ENCODE peak calls at places on chromosomes 16 and 17, in seven cellular contexts. F is psoas muscle; V is A549; T is pancreas; O is naive thymus-derived CD4-positive, alpha-beta T cell; X is heart right ventricle; E is uterus. M is an unnamed sample.

GRCh38 chr17:50348522-50349240 is 2.8 kb downstream of the XYLT2 start:
- DNase-seq in F (no peak), V (no peak), T (no peak), O (no peak), X (no peak), E (no peak), M (no peak)

GRCh38 chr17:79624658-79625478 is 14.0 kb upstream of the RBFOX3 start:
- DNase-seq in F (no peak), V (no peak), T (no peak), O (no peak), X (no peak), E (peak; percentile 7), M (no peak)

GRCh38 chr17:41004397-41004796 is 4.5 kb downstream of the KRTAP3-1 start:
- DNase-seq in F (no peak), V (no peak), T (no peak), O (no peak), X (no peak), E (no peak), M (no peak)

GRCh38 chr17:66426397-66427033 is 124.1 kb downstream of the PRKCA start:
- DNase-seq in F (no peak), V (no peak), T (no peak), O (peak; percentile 72), X (no peak), E (no peak), M (peak; percentile 10)

GRCh38 chr17:74192950-74193781 is 10.3 kb upstream of the RPL38 start:
- DNase-seq in F (peak; percentile 35), V (no peak), T (peak; percentile 48), O (no peak), X (peak; percentile 40), E (no peak), M (no peak)

GRCh38 chr17:64628641-64629040 is 33.5 kb downstream of the SMURF2 start:
- DNase-seq in F (no peak), V (no peak), T (no peak), O (no peak), X (no peak), E (no peak), M (no peak)

GRCh38 chr16:69386596-69386995 is 789 bp upstream of the TERF2 start:
- DNase-seq in F (no peak), V (no peak), T (no peak), O (no peak), X (no peak), E (no peak), M (no peak)

GRCh38 chr17:50944054-50944901 is 78.1 kb upstream of the TOB1 start:
- DNase-seq in F (peak; percentile 88), V (peak; percentile 94), T (peak; percentile 91), O (peak; percentile 74), X (peak; percentile 88), E (peak; percentile 68), M (peak; percentile 56)

GRCh38 chr17:66542967-66543525 is 240.6 kb downstream of the PRKCA start:
- DNase-seq in F (no peak), V (no peak), T (no peak), O (no peak), X (no peak), E (no peak), M (no peak)

DNA sequence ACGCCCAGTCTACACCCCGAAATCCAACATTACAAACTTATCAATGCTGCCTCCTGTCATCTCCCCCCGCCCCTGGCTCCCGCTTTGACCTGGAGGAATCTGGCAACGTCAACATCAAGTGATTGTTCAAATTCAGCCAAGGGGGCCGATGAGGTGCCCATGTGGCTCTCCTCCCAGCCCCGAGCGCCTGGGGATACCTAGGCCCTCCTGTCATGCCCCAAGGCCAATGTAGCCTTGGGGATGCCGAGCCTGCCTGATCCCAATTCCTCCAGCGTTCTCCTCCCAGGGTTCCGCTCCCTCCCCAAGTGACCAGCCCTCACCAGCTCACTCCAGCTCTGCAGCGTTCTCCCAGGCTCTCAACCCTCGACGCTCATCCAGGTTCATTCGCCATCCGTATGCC is 59.4 kb downstream of the NXN start:
- DNase-seq in F (no peak), V (no peak), T (no peak), O (no peak), X (no peak), E (no peak), M (no peak)
- H3K9me3 ChIP-seq in F (no peaks in the 10 kb centered on the region), V (peaks cover 3% of the 10 kb centered on the region), T (no peaks in the 10 kb centered on the region), O (no peaks in the 10 kb centered on the region), X (no peaks in the 10 kb centered on the region), E (no peaks in the 10 kb centered on the region), M (no peaks in the 10 kb centered on the region)

DNA sequence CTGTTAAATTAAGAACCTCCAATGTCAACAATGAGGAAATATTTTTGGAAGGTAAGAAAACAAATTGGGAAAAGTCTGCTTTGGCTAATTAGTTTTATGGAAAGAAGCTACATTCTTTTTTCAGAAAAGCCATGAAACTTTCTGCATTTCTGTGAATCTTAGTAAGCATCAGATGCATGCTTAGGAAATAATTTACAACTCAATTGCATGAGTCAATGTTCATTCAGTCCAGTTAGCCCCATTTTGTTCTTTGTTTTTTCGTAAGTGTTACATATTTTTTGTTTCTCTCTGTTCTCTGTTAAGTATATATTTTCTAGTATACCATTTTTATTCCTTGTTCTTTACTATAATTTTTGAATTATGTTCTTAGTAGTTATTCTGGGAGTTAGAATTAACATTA is 195.2 kb upstream of the KIF2B start:
- DNase-seq in F (no peak), V (peak; percentile 17), T (no peak), O (no peak), X (no peak), E (no peak), M (no peak)
- H3K9me3 ChIP-seq in F (no peaks in the 10 kb centered on the region), V (no peaks in the 10 kb centered on the region), T (no peaks in the 10 kb centered on the region), O (no peaks in the 10 kb centered on the region), X (no peaks in the 10 kb centered on the region), E (no peaks in the 10 kb centered on the region), M (no peaks in the 10 kb centered on the region)

GRCh38 chr16:22670551-22670970 is 143.4 kb upstream of the HS3ST2 start:
- DNase-seq in F (no peak), V (peak; percentile 60), T (no peak), O (no peak), X (no peak), E (no peak), M (no peak)
- H3K9me3 ChIP-seq in F (no peaks in the 10 kb centered on the region), V (no peaks in the 10 kb centered on the region), T (no peaks in the 10 kb centered on the region), O (no peaks in the 10 kb centered on the region), X (no peaks in the 10 kb centered on the region), E (no peaks in the 10 kb centered on the region), M (no peaks in the 10 kb centered on the region)

DNA sequence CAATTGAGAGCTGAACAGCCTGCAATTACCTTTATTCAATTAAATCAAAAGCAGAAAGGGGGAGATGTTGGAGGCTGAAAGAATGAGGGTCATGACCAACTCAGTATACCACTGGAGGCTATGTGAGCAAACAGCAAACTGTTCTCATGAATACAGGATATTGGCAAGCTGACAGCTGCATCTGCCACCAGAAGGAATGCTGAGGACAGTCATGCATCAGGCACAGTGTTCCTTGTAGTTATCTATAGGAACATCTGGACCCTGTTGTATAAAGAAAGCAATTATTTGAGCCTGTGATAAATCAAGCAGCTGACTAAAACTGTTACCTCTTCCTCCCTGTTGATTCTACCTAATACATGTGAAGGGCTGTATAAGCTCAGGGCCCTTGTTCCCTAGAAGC is 2064.6 kb downstream of the TP53TG3F start:
- DNase-seq in F (no peak), V (no peak), T (no peak), O (no peak), X (no peak), E (no peak), M (no peak)
- H3K9me3 ChIP-seq in F (no peaks in the 10 kb centered on the region), V (no peaks in the 10 kb centered on the region), T (no peaks in the 10 kb centered on the region), O (no peaks in the 10 kb centered on the region), X (no peaks in the 10 kb centered on the region), E (no peaks in the 10 kb centered on the region), M (no peaks in the 10 kb centered on the region)

GRCh38 chr16:3470723-3471122 is 24.6 kb downstream of the C16orf90 start:
- DNase-seq in F (no peak), V (no peak), T (no peak), O (no peak), X (no peak), E (no peak), M (no peak)

GRCh38 chr16:3469736-3470135 is 25.6 kb downstream of the C16orf90 start:
- DNase-seq in F (no peak), V (no peak), T (no peak), O (no peak), X (no peak), E (no peak), M (no peak)

GRCh38 chr16:3472878-3473595 is 22.3 kb downstream of the C16orf90 start:
- DNase-seq in F (no peak), V (no peak), T (no peak), O (no peak), X (no peak), E (no peak), M (no peak)

GRCh38 chr16:3474136-3474779 is 21.0 kb downstream of the C16orf90 start:
- DNase-seq in F (no peak), V (no peak), T (no peak), O (no peak), X (no peak), E (no peak), M (no peak)

DNA sequence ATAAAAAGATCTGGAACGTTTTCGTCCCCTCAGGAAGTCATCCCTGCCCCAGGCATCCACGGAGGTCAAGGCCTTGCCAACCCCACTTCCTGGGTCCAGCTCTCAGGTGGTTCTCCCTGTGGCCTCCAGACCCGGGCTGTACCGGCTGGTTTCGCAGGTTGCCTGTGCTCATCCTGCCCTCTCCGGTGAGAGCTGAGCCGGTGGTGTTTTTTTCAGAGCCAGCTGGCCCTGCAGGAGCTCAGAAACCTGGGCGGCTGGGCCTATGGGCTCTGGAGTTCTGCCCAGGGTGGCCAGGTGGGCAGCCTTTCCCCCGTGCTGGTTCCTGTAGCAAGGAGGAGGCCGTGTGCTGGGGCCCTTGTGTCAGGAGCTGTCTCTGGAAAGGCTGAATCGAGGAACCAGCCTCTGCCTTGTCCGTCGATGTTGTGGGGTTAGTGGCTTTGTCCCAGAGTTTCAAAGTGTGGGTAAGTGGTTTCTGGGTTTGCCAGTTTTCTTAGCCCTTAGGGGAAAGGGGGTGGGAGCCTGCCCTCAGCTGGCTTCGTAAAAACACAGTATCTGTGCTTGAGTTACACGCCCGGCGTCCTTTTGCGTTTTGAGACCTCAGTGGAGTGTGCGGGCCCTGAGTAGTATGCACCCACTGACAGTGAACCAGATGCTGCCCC is 23.6 kb downstream of the C16orf90 start:
- DNase-seq in F (no peak), V (no peak), T (no peak), O (no peak), X (no peak), E (no peak), M (no peak)
- H3K9me3 ChIP-seq in F (no peaks in the 10 kb centered on the region), V (no peaks in the 10 kb centered on the region), T (no peaks in the 10 kb centered on the region), O (no peaks in the 10 kb centered on the region), X (no peaks in the 10 kb centered on the region), E (no peaks in the 10 kb centered on the region), M (no peaks in the 10 kb centered on the region)

GRCh38 chr17:46173153-46173552 is 20.1 kb downstream of the KANSL1 start:
- DNase-seq in F (no peak), V (no peak), T (no peak), O (no peak), X (no peak), E (no peak), M (no peak)
- H3K9me3 ChIP-seq in F (no peaks in the 10 kb centered on the region), V (no peaks in the 10 kb centered on the region), T (no peaks in the 10 kb centered on the region), O (no peaks in the 10 kb centered on the region), X (no peaks in the 10 kb centered on the region), E (no peaks in the 10 kb centered on the region), M (no peaks in the 10 kb centered on the region)